ENCODE peak calls at places on chromosomes 6 and 20, in eight cellular contexts. E is occipital lobe; Z is NCI-H748 treated with DMSO at 0.1 percent for 48 hours; J is RWPE1; G is activated CD4-positive, alpha-beta T cell treated with anti-CD3 and anti-CD28 coated beads, Interleukin-2, amount 50 U/mL, for 1 hour; R is GM12891; F is GDM1; S is HTR-8/SVneo. M is an unnamed sample.

GRCh38 chr6:41578714-41579610 is 32.8 kb downstream of the FOXP4 start:
- DNase-seq in Z (no peak), S (no peak), J (no peak), E (no peak), G (no peak), R (no peak), F (no peak), M (no peak)

GRCh38 chr6:56374841-56375369 is 127.5 kb upstream of the COL21A1 start:
- DNase-seq in F (no peak), E (no peak), Z (no peak), R (no peak), J (no peak), G (no peak), S (no peak), M (no peak)

GRCh38 chr6:82785206-82785605 is 280.4 kb downstream of the UBE3D start:
- DNase-seq in G (no peak), S (no peak), E (no peak), R (no peak), F (no peak), Z (no peak), J (no peak), M (no peak)

GRCh38 chr6:56671160-56671559 is 28.5 kb upstream of the DST start:
- DNase-seq in J (no peak), F (no peak), Z (no peak), S (no peak), R (no peak), E (no peak), G (no peak), M (no peak)

GRCh38 chr6:162123797-162124196 is 603.8 kb downstream of the PRKN start:
- DNase-seq in G (no peak), Z (peak), J (no peak), S (peak), E (no peak), F (no peak), R (no peak), M (no peak)

GRCh38 chr6:89035252-89036106 is 45.1 kb upstream of the PNRC1 start:
- DNase-seq in S (peak), Z (no peak), J (peak), F (no peak), R (no peak), G (no peak), E (peak), M (peak)

GRCh38 chr20:1163653-1164052 is 21.1 kb downstream of the TMEM74B start:
- DNase-seq in E (no peak), G (no peak), Z (no peak), J (no peak), S (no peak), F (no peak), R (no peak), M (no peak)

GRCh38 chr6:110140650-110141049 is 38.8 kb downstream of the WASF1 start:
- DNase-seq in S (peak), E (no peak), F (no peak), G (no peak), Z (no peak), J (peak), R (no peak), M (no peak)

GRCh38 chr6:33664506-33665057 is 43.5 kb downstream of the ITPR3 start:
- DNase-seq in E (no peak), F (no peak), R (no peak), G (no peak), J (no peak), S (no peak), Z (no peak), M (no peak)

GRCh38 chr20:63898882-63899558 is 4.1 kb downstream of the DNAJC5 start:
- DNase-seq in S (no peak), E (no peak), F (no peak), J (no peak), R (no peak), Z (no peak), G (peak), M (no peak)

GRCh38 chr6:26216886-26217713 is 129.9 kb downstream of the HFE start:
- DNase-seq in G (peak), J (no peak), E (peak), F (peak), Z (no peak), S (no peak), R (no peak), M (peak)

GRCh38 chr20:49386848-49387605 is 95.4 kb downstream of the KCNB1 start:
- DNase-seq in G (no peak), R (no peak), Z (peak), J (no peak), E (no peak), S (no peak), F (no peak), M (no peak)

M was measured in Ammon's horn.